ENCODE peak calls at places on chromosomes 13 and 19, in seven cellular contexts. B is endothelial cell, D is mammary epithelial cell, T is activated B cell treated with CpG ODN at 0.5 μM for 24 hours, N is psoas muscle, C is left ventricle myocardium inferior, Z is suprapubic skin. J is an unnamed sample.

GRCh38 chr19:18594096-18594823 is 5.7 kb downstream of the REX1BD start:
- DNase-seq in B (peak), D (peak), T (peak), N (peak), C (peak), Z (no peak), J (peak)

GRCh38 chr13:52848455-52849190 is at the start of gene PCDH8:
- DNase-seq in B (peak), D (no peak), T (no peak), N (no peak), C (no peak), Z (no peak), J (peak)

GRCh38 chr19:41967056-41967783 is 8.1 kb upstream of the RABAC1 start:
- DNase-seq in B (no peak), D (no peak), T (no peak), N (no peak), C (no peak), Z (no peak), J (no peak)

GRCh38 chr19:36771275-36772231 is 1.1 kb downstream of the ZNF850 start:
- DNase-seq in B (peak), D (peak), T (peak), N (peak), C (peak), Z (peak), J (peak)

GRCh38 chr13:104286566-104287290 is 1220.5 kb upstream of the SLC10A2 start:
- DNase-seq in B (no peak), D (peak), T (no peak), N (no peak), C (no peak), Z (no peak), J (no peak)

GRCh38 chr13:89457977-89458376 is 1786.8 kb downstream of the SLITRK5 start:
- DNase-seq in B (no peak), D (peak), T (no peak), N (no peak), C (no peak), Z (no peak), J (no peak)

GRCh38 chr13:33678084-33678483 is 139.9 kb upstream of the RFC3 start:
- DNase-seq in B (no peak), D (no peak), T (no peak), N (no peak), C (no peak), Z (no peak), J (no peak)

GRCh38 chr19:50513746-50514345 is at the start of gene ASPDH:
- DNase-seq in B (no peak), D (no peak), T (no peak), N (no peak), C (no peak), Z (no peak), J (no peak)

GRCh38 chr13:20182231-20182846 is 10.4 kb downstream of the GJB2 start:
- DNase-seq in B (peak), D (peak), T (no peak), N (no peak), C (no peak), Z (no peak), J (no peak)

GRCh38 chr13:68064371-68064770 is 834.2 kb upstream of the PCDH9 start:
- DNase-seq in B (no peak), D (no peak), T (no peak), N (no peak), C (no peak), Z (no peak), J (no peak)

GRCh38 chr19:1967087-1967608 is 26.2 kb downstream of the CSNK1G2 start:
- DNase-seq in B (no peak), D (no peak), T (no peak), N (no peak), C (no peak), Z (no peak), J (no peak)

DNA sequence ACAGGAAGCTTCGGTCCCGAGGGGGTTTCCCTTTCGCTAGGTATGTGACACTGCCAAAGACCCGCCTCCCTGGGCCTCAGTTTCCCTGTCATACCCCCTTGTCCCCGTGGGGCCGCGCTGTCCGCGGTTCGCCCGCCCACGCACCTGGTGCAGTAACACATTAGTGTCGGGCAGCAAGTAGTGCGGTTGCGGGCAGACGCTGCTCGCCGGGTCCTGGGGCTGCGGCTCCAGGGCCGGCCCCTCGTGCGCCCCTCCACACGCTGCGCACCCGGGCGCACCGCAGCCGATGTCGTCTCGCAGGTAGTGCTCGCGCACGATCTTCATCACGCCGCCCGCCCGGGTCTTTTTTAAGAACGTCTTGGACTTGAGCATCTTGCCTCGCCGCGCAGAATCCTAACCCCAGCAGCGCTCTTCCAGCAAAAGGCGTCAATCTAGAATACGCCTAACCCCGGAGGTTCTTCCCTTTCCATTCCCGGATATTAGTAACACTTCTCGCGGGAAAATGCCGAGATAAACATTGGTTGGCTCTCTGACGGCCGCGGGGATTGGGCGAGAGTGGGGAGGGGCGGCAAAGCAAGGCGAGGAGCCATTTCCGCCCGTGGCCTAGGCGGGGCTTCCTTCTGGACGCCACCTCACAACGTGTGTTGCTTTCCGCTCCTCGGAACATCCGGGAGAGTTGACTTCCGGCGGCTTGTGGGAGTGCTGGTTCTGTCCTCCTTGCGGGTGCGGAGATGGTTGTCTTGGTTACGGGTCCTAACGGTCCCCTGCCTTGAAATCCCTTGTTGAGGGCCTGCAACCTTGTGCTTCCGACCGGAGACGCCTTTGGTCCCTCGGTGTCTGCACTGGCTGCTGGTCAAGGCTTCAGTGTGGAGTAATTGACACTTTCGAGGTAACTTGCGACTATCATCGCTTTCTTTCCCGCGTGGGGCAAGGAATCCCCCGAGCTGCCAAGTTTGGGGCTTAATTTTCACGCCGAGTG is at the start of the genes DIS3 and PIBF1:
- DNase-seq in B (peak), D (peak), T (peak), N (peak), C (peak), Z (peak), J (peak)
- TF ChIP-seq CTCF in B (no peak), D (no peak), T (no peak), N (no peak), C (peak), Z (no peak), J (no peak)

GRCh38 chr13:110377178-110378175 is 70.4 kb downstream of the COL4A2 start:
- DNase-seq in B (no peak), D (no peak), T (no peak), N (no peak), C (no peak), Z (no peak), J (no peak)

GRCh38 chr13:110381029-110381360 is 73.9 kb downstream of the COL4A2 start:
- DNase-seq in B (no peak), D (no peak), T (no peak), N (no peak), C (no peak), Z (no peak), J (no peak)

GRCh38 chr13:110380359-110381028 is 73.4 kb downstream of the COL4A2 start:
- DNase-seq in B (no peak), D (no peak), T (no peak), N (no peak), C (no peak), Z (no peak), J (no peak)

GRCh38 chr13:110379905-110380341 is 72.8 kb downstream of the COL4A2 start:
- DNase-seq in B (no peak), D (no peak), T (no peak), N (no peak), C (no peak), Z (no peak), J (no peak)

DNA sequence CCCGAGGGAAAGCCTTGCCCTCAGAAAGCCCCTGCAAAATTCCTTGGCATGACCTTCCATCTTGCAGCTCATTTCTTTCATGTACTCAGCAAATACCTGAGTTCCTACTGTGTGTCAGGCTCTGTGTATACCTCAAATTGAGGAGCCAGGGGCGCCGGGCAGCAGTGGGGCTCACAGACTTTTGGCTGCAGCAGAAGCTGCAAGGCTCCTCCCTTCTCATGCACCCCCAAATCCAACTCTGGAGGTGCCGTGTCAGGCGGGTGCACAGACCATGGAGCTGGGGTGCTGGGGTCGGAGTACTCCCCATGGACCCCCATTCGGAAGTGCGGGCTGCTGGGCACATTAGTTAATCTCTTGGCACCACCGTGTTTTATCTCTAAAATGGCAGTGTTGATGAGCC is 72.3 kb downstream of the COL4A2 start:
- DNase-seq in B (no peak), D (no peak), T (no peak), N (no peak), C (no peak), Z (no peak), J (no peak)
- TF ChIP-seq CTCF in B (no peak), D (no peak), T (no peak), N (no peak), C (no peak), Z (no peak), J (no peak)

GRCh38 chr13:94978516-94978915 is 266.2 kb upstream of the SOX21 start:
- DNase-seq in B (no peak), D (no peak), T (no peak), N (no peak), C (no peak), Z (no peak), J (no peak)
- TF ChIP-seq CTCF in B (no peak), D (no peak), T (no peak), N (no peak), C (no peak), Z (no peak), J (no peak)

GRCh38 chr19:10219678-10220077 is 11.5 kb downstream of the S1PR2 start:
- DNase-seq in B (no peak), D (peak), T (no peak), N (no peak), C (no peak), Z (no peak), J (no peak)
- TF ChIP-seq CTCF in B (peak), D (peak), T (no peak), N (no peak), C (peak), Z (no peak), J (peak)

GRCh38 chr19:33075519-33075918 is 5.5 kb upstream of the GPATCH1 start:
- DNase-seq in B (no peak), D (no peak), T (no peak), N (no peak), C (no peak), Z (no peak), J (no peak)

GRCh38 chr19:33085570-33086128 is 4.7 kb downstream of the GPATCH1 start:
- DNase-seq in B (no peak), D (no peak), T (no peak), N (no peak), C (no peak), Z (no peak), J (no peak)

GRCh38 chr19:33086955-33087354 is 6.0 kb downstream of the GPATCH1 start:
- DNase-seq in B (no peak), D (no peak), T (no peak), N (no peak), C (no peak), Z (no peak), J (no peak)

GRCh38 chr19:33080761-33081681 is at the start of gene GPATCH1:
- DNase-seq in B (peak), D (peak), T (peak), N (peak), C (peak), Z (peak), J (peak)
- TF ChIP-seq CTCF in B (no peak), D (no peak), T (no peak), N (no peak), C (no peak), Z (no peak), J (no peak)

DNA sequence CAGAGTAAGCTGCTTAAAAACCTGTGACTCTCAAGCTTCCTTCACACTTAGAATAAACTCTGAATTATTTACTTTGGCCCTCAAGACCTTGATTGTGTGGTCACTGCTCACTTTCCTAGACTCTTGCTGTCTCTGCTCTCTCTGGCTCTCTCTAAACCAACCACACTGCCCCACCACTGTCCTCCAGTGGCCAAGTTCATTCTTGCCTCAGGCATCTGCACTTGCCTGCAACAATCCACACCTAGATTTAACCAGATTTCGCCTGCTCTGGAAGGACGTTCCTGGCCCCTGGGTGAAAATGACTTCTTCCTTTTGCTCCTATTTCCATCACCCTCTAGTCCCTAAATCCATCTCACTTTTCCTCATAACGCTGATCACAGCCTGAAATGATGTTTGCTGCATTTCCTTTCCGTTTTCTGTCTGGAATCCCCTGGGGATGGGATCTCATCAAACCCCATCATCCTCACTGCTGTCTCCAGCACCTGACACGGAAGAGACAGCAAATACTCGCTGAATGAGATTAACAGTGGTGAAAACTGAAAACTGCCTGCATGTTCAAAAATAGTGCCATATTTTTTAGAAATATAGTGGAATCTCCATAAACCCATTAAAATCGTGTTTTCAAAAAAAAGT is 232.6 kb downstream of the UQCRFS1 start:
- DNase-seq in B (no peak), D (no peak), T (no peak), N (no peak), C (no peak), Z (no peak), J (no peak)
- TF ChIP-seq CTCF in B (no peak), D (no peak), T (no peak), N (no peak), C (peak), Z (no peak), J (no peak)

GRCh38 chr13:28485551-28485950 is 9.4 kb downstream of the FLT1 start:
- DNase-seq in B (no peak), D (no peak), T (no peak), N (no peak), C (no peak), Z (no peak), J (no peak)

GRCh38 chr13:28485097-28485496 is 9.8 kb downstream of the FLT1 start:
- DNase-seq in B (no peak), D (no peak), T (no peak), N (no peak), C (no peak), Z (no peak), J (no peak)

GRCh38 chr13:28486144-28486543 is 8.8 kb downstream of the FLT1 start:
- DNase-seq in B (no peak), D (no peak), T (no peak), N (no peak), C (no peak), Z (no peak), J (no peak)

GRCh38 chr13:28479005-28479404 is 15.9 kb downstream of the FLT1 start:
- DNase-seq in B (no peak), D (no peak), T (no peak), N (no peak), C (no peak), Z (no peak), J (no peak)

GRCh38 chr13:28483313-28483931 is 11.5 kb downstream of the FLT1 start:
- DNase-seq in B (no peak), D (no peak), T (no peak), N (no peak), C (no peak), Z (no peak), J (no peak)
- TF ChIP-seq CTCF in B (no peak), D (no peak), T (no peak), N (no peak), C (no peak), Z (no peak), J (no peak)

J was measured in mesothelial cell of epicardium.